ENCODE peak calls at places on chromosomes 12 and 14, in four cellular contexts. One of them, this sample, is unnamed.

GRCh38 chr12:113461666-113462065 is 10.0 kb downstream of the LHX5 start:
- DNase-seq in NT2/D1: no peak
- DNase-seq in H7: peak
- DNase-seq in CD4-positive, alpha-beta memory T cell: no peak
- DNase-seq in this sample: no peak

GRCh38 chr12:32535260-32535999 is 136.1 kb downstream of the FGD4 start:
- DNase-seq in H7: peak
- DNase-seq in CD4-positive, alpha-beta memory T cell: no peak
- DNase-seq in NT2/D1: no peak
- DNase-seq in this sample: no peak

GRCh38 chr14:72788255-72788654 is 105.6 kb downstream of the DPF3 start:
- DNase-seq in H7: no peak
- DNase-seq in CD4-positive, alpha-beta memory T cell: no peak
- DNase-seq in NT2/D1: no peak
- DNase-seq in this sample: no peak

GRCh38 chr12:58645946-58646345 is 274.4 kb downstream of the LRIG3 start:
- DNase-seq in H7: no peak
- DNase-seq in CD4-positive, alpha-beta memory T cell: no peak
- DNase-seq in NT2/D1: peak
- DNase-seq in this sample: no peak

GRCh38 chr14:76434220-76434619 is 58.3 kb downstream of the ESRRB start:
- DNase-seq in CD4-positive, alpha-beta memory T cell: no peak
- DNase-seq in NT2/D1: no peak
- DNase-seq in H7: no peak
- DNase-seq in this sample: no peak

GRCh38 chr12:33000016-33000415 is 103.4 kb upstream of the PKP2 start:
- DNase-seq in CD4-positive, alpha-beta memory T cell: no peak
- DNase-seq in NT2/D1: no peak
- DNase-seq in H7: no peak
- DNase-seq in this sample: no peak

GRCh38 chr12:8078400-8078799 is 3.7 kb upstream of the NECAP1 start:
- DNase-seq in H7: peak
- DNase-seq in CD4-positive, alpha-beta memory T cell: peak
- DNase-seq in NT2/D1: peak
- DNase-seq in this sample: peak

GRCh38 chr12:54579696-54580333 is 8.6 kb downstream of the PPP1R1A start:
- DNase-seq in NT2/D1: peak
- DNase-seq in H7: peak
- DNase-seq in CD4-positive, alpha-beta memory T cell: peak
- DNase-seq in this sample: peak

GRCh38 chr14:52551696-52552062 is 626 bp downstream of the TXNDC16 start:
- DNase-seq in H7: no peak
- DNase-seq in NT2/D1: no peak
- DNase-seq in CD4-positive, alpha-beta memory T cell: no peak
- DNase-seq in this sample: no peak

GRCh38 chr12:111864935-111865334 is 22.9 kb downstream of the MAPKAPK5 start:
- DNase-seq in CD4-positive, alpha-beta memory T cell: no peak
- DNase-seq in H7: no peak
- DNase-seq in NT2/D1: no peak
- DNase-seq in this sample: no peak

GRCh38 chr14:36319899-36320209 is 583 bp downstream of the MBIP start:
- DNase-seq in H7: no peak
- DNase-seq in CD4-positive, alpha-beta memory T cell: no peak
- DNase-seq in NT2/D1: no peak
- DNase-seq in this sample: no peak

GRCh38 chr12:73947627-73948026 is 590.0 kb upstream of the ATXN7L3B start:
- DNase-seq in NT2/D1: no peak
- DNase-seq in H7: no peak
- DNase-seq in CD4-positive, alpha-beta memory T cell: no peak
- DNase-seq in this sample: no peak

GRCh38 chr12:78403681-78404080 is 460.9 kb upstream of the SYT1 start:
- DNase-seq in H7: no peak
- DNase-seq in NT2/D1: no peak
- DNase-seq in CD4-positive, alpha-beta memory T cell: no peak
- DNase-seq in this sample: no peak

GRCh38 chr14:61997146-61997545 is 234.9 kb downstream of the SNAPC1 start:
- DNase-seq in H7: no peak
- DNase-seq in CD4-positive, alpha-beta memory T cell: no peak
- DNase-seq in NT2/D1: no peak
- DNase-seq in this sample: no peak

GRCh38 chr12:117832459-117833457 is 136.0 kb downstream of the KSR2 start:
- DNase-seq in H7: no peak
- DNase-seq in CD4-positive, alpha-beta memory T cell: no peak
- DNase-seq in NT2/D1: no peak
- DNase-seq in this sample: no peak

GRCh38 chr12:122951979-122952892 is 14.0 kb downstream of the ABCB9 start:
- DNase-seq in CD4-positive, alpha-beta memory T cell: peak
- DNase-seq in H7: peak
- DNase-seq in NT2/D1: peak
- DNase-seq in this sample: peak

GRCh38 chr12:51238037-51238509 is 553 bp upstream of the DAZAP2 start:
- DNase-seq in CD4-positive, alpha-beta memory T cell: no peak
- DNase-seq in H7: no peak
- DNase-seq in NT2/D1: no peak
- DNase-seq in this sample: no peak

GRCh38 chr12:101414533-101415119 is 7.1 kb upstream of the ARL1 start:
- DNase-seq in H7: peak
- DNase-seq in CD4-positive, alpha-beta memory T cell: peak
- DNase-seq in NT2/D1: peak
- DNase-seq in this sample: peak

GRCh38 chr14:99545574-99545973 is 58.4 kb downstream of the CCDC85C start:
- DNase-seq in CD4-positive, alpha-beta memory T cell: no peak
- DNase-seq in H7: no peak
- DNase-seq in NT2/D1: no peak
- DNase-seq in this sample: no peak

GRCh38 chr12:117533687-117534086 is 172.3 kb upstream of the NOS1 start:
- DNase-seq in H7: no peak
- DNase-seq in CD4-positive, alpha-beta memory T cell: no peak
- DNase-seq in NT2/D1: no peak
- DNase-seq in this sample: no peak

GRCh38 chr14:100025111-100025510 is 40.1 kb upstream of the EVL start:
- DNase-seq in H7: peak
- DNase-seq in CD4-positive, alpha-beta memory T cell: no peak
- DNase-seq in NT2/D1: no peak
- DNase-seq in this sample: no peak

GRCh38 chr14:40053396-40053795 is 621.2 kb upstream of the FBXO33 start:
- DNase-seq in H7: no peak
- DNase-seq in NT2/D1: no peak
- DNase-seq in CD4-positive, alpha-beta memory T cell: no peak
- DNase-seq in this sample: no peak

GRCh38 chr12:89708793-89709156 is at the start of gene ATP2B1:
- DNase-seq in NT2/D1: peak
- DNase-seq in H7: peak
- DNase-seq in CD4-positive, alpha-beta memory T cell: peak
- DNase-seq in this sample: peak

GRCh38 chr12:93813181-93813580 is 136.0 kb downstream of the CRADD start:
- DNase-seq in H7: no peak
- DNase-seq in CD4-positive, alpha-beta memory T cell: no peak
- DNase-seq in NT2/D1: no peak
- DNase-seq in this sample: no peak

DNA sequence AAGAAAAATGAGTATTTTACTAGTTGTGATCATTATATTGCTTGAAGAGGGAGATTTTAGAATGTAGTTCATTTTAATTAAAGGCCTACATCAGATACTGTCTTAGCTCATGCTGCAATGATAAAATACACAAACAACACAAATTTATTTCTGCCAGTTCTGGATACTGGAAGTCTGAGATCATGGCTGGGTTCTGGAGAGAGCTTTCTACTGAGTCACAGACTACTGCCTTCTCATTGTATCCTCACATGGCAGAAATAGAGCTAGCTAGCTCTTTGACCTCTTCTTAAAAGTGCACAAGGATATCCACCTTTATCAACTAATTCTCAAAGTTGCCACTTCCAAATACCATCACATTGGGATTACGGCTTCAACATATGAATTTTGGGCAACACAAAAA is 53.8 kb downstream of the MIS18BP1 start:
- DNase-seq in NT2/D1: no peak
- DNase-seq in CD4-positive, alpha-beta memory T cell: no peak
- DNase-seq in H7: no peak
- DNase-seq in this sample: no peak
- H3K4me3 ChIP-seq in NT2/D1: no peak
- H3K4me3 ChIP-seq in CD4-positive, alpha-beta memory T cell: no peak
- H3K4me3 ChIP-seq in H7: no peak
- H3K4me3 ChIP-seq in this sample: no peak

DNA sequence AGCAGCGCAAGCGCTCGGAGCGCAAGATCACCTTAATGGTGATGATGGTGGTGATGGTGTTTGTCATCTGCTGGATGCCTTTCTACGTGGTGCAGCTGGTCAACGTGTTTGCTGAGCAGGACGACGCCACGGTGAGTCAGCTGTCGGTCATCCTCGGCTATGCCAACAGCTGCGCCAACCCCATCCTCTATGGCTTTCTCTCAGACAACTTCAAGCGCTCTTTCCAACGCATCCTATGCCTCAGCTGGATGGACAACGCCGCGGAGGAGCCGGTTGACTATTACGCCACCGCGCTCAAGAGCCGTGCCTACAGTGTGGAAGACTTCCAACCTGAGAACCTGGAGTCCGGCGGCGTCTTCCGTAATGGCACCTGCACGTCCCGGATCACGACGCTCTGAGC is 2.5 kb downstream of the SSTR1 start:
- DNase-seq in NT2/D1: no peak
- DNase-seq in H7: no peak
- DNase-seq in CD4-positive, alpha-beta memory T cell: no peak
- DNase-seq in this sample: no peak
- H3K4me3 ChIP-seq in NT2/D1: no peak
- H3K4me3 ChIP-seq in H7: peak
- H3K4me3 ChIP-seq in CD4-positive, alpha-beta memory T cell: no peak
- H3K4me3 ChIP-seq in this sample: no peak

GRCh38 chr12:88417531-88417930 is 162.7 kb downstream of the KITLG start:
- DNase-seq in CD4-positive, alpha-beta memory T cell: no peak
- DNase-seq in NT2/D1: no peak
- DNase-seq in H7: no peak
- DNase-seq in this sample: no peak
- H3K4me3 ChIP-seq in CD4-positive, alpha-beta memory T cell: no peak
- H3K4me3 ChIP-seq in NT2/D1: no peak
- H3K4me3 ChIP-seq in H7: no peak
- H3K4me3 ChIP-seq in this sample: no peak

GRCh38 chr14:29410581-29410980 is 517.1 kb downstream of the PRKD1 start:
- DNase-seq in CD4-positive, alpha-beta memory T cell: no peak
- DNase-seq in H7: no peak
- DNase-seq in NT2/D1: no peak
- DNase-seq in this sample: no peak
- H3K4me3 ChIP-seq in CD4-positive, alpha-beta memory T cell: no peak
- H3K4me3 ChIP-seq in H7: no peak
- H3K4me3 ChIP-seq in NT2/D1: no peak
- H3K4me3 ChIP-seq in this sample: no peak

DNA sequence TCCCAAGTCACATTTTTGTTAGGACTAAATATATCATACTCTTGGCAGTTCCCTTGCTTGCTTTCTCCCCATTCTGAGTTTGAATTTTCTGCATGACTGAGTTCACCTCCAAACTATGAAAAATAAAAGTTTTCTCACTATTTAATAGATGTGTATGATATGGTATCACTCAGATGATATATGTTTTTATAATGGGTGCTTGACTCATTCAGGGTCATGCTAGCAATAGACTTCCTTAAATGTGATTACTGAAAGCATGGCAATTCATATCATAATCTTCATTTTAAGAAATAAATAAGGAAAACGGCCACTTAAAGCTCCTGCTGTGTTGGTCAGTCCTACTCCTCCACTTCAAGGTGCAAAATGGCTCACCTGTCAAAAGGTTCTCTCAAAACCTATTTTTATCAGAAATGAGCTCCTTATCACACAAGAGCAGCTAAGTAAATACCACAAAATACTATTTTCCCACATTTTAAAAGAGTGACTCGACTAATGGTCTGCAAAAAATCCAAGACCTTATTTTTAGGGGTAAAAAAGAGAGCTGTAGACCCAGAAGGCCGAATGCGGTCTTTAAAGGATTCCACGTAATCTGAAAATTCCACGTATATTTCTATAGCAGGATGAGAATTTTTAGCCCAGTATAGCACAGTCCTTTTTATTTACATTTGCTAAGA is 3.9 kb downstream of the C14orf93 start:
- DNase-seq in CD4-positive, alpha-beta memory T cell: no peak
- DNase-seq in NT2/D1: no peak
- DNase-seq in H7: no peak
- DNase-seq in this sample: no peak
- H3K4me3 ChIP-seq in CD4-positive, alpha-beta memory T cell: peak
- H3K4me3 ChIP-seq in NT2/D1: peak
- H3K4me3 ChIP-seq in H7: peak
- H3K4me3 ChIP-seq in this sample: peak

This sample was measured in CD8-positive, alpha-beta memory T cell.